ENCODE peak calls at places on chromosomes 2 and 18, in six cellular contexts. One of them, this sample, is unnamed.

GRCh38 chr2:50444286-50444685 is 587.6 kb downstream of the NRXN1 start:
- DNase-seq in mesothelial cell of epicardium: no peak
- DNase-seq in kidney: no peak
- DNase-seq in NCI-H510A: peak
- DNase-seq in neural progenitor cell: no peak
- DNase-seq in dermis microvascular lymphatic vessel endothelial cell: no peak
- DNase-seq in this sample: no peak

GRCh38 chr2:148238561-148238960 is 217.7 kb downstream of the MBD5 start:
- DNase-seq in mesothelial cell of epicardium: no peak
- DNase-seq in kidney: no peak
- DNase-seq in NCI-H510A: no peak
- DNase-seq in neural progenitor cell: no peak
- DNase-seq in dermis microvascular lymphatic vessel endothelial cell: no peak
- DNase-seq in this sample: no peak

GRCh38 chr2:233210843-233211600 is 40.5 kb upstream of the ATG16L1 start:
- DNase-seq in mesothelial cell of epicardium: no peak
- DNase-seq in kidney: peak
- DNase-seq in NCI-H510A: no peak
- DNase-seq in neural progenitor cell: no peak
- DNase-seq in dermis microvascular lymphatic vessel endothelial cell: no peak
- DNase-seq in this sample: no peak

GRCh38 chr2:187994464-187995331 is 297.0 kb upstream of the GULP1 start:
- DNase-seq in mesothelial cell of epicardium: no peak
- DNase-seq in kidney: no peak
- DNase-seq in NCI-H510A: peak
- DNase-seq in neural progenitor cell: no peak
- DNase-seq in dermis microvascular lymphatic vessel endothelial cell: no peak
- DNase-seq in this sample: no peak

GRCh38 chr2:119408221-119408619 is 23.4 kb upstream of the TMEM37 start:
- DNase-seq in mesothelial cell of epicardium: no peak
- DNase-seq in kidney: no peak
- DNase-seq in NCI-H510A: no peak
- DNase-seq in neural progenitor cell: no peak
- DNase-seq in dermis microvascular lymphatic vessel endothelial cell: no peak
- DNase-seq in this sample: no peak

GRCh38 chr2:216355738-216356137 is 16.5 kb downstream of the MARCHF4 start:
- DNase-seq in mesothelial cell of epicardium: no peak
- DNase-seq in kidney: no peak
- DNase-seq in NCI-H510A: no peak
- DNase-seq in neural progenitor cell: no peak
- DNase-seq in dermis microvascular lymphatic vessel endothelial cell: no peak
- DNase-seq in this sample: no peak

GRCh38 chr18:8701546-8702118 is 3.7 kb upstream of the MTCL1 start:
- DNase-seq in mesothelial cell of epicardium: no peak
- DNase-seq in kidney: no peak
- DNase-seq in NCI-H510A: no peak
- DNase-seq in neural progenitor cell: no peak
- DNase-seq in dermis microvascular lymphatic vessel endothelial cell: no peak
- DNase-seq in this sample: no peak

GRCh38 chr2:10865841-10866240 is 45.9 kb upstream of the KCNF1 start:
- DNase-seq in mesothelial cell of epicardium: no peak
- DNase-seq in kidney: no peak
- DNase-seq in NCI-H510A: no peak
- DNase-seq in neural progenitor cell: no peak
- DNase-seq in dermis microvascular lymphatic vessel endothelial cell: no peak
- DNase-seq in this sample: no peak

GRCh38 chr2:69693472-69694450 is 48.2 kb upstream of the ANXA4 start:
- DNase-seq in mesothelial cell of epicardium: no peak
- DNase-seq in kidney: no peak
- DNase-seq in NCI-H510A: no peak
- DNase-seq in neural progenitor cell: no peak
- DNase-seq in dermis microvascular lymphatic vessel endothelial cell: no peak
- DNase-seq in this sample: peak

GRCh38 chr2:9373505-9373904 is 49.8 kb downstream of the ITGB1BP1 start:
- DNase-seq in mesothelial cell of epicardium: no peak
- DNase-seq in kidney: no peak
- DNase-seq in NCI-H510A: no peak
- DNase-seq in neural progenitor cell: no peak
- DNase-seq in dermis microvascular lymphatic vessel endothelial cell: no peak
- DNase-seq in this sample: no peak

GRCh38 chr18:13252696-13253410 is 34.3 kb downstream of the LDLRAD4 start:
- DNase-seq in mesothelial cell of epicardium: no peak
- DNase-seq in kidney: no peak
- DNase-seq in NCI-H510A: no peak
- DNase-seq in neural progenitor cell: no peak
- DNase-seq in dermis microvascular lymphatic vessel endothelial cell: no peak
- DNase-seq in this sample: no peak

GRCh38 chr18:8834837-8835236 is 129.5 kb downstream of the MTCL1 start:
- DNase-seq in mesothelial cell of epicardium: no peak
- DNase-seq in kidney: no peak
- DNase-seq in NCI-H510A: no peak
- DNase-seq in neural progenitor cell: no peak
- DNase-seq in dermis microvascular lymphatic vessel endothelial cell: no peak
- DNase-seq in this sample: no peak

GRCh38 chr2:158481116-158481515 is 24.4 kb downstream of the PKP4 start:
- DNase-seq in mesothelial cell of epicardium: no peak
- DNase-seq in kidney: no peak
- DNase-seq in NCI-H510A: no peak
- DNase-seq in neural progenitor cell: no peak
- DNase-seq in dermis microvascular lymphatic vessel endothelial cell: no peak
- DNase-seq in this sample: no peak

GRCh38 chr2:67502346-67503065 is 105.4 kb downstream of the ETAA1 start:
- DNase-seq in mesothelial cell of epicardium: no peak
- DNase-seq in kidney: no peak
- DNase-seq in NCI-H510A: no peak
- DNase-seq in neural progenitor cell: no peak
- DNase-seq in dermis microvascular lymphatic vessel endothelial cell: peak
- DNase-seq in this sample: no peak

GRCh38 chr2:39715095-39715494 is 49.4 kb downstream of the TMEM178A start:
- DNase-seq in mesothelial cell of epicardium: no peak
- DNase-seq in kidney: no peak
- DNase-seq in NCI-H510A: no peak
- DNase-seq in neural progenitor cell: no peak
- DNase-seq in dermis microvascular lymphatic vessel endothelial cell: no peak
- DNase-seq in this sample: no peak

GRCh38 chr2:14220101-14220500 is 412.4 kb upstream of the LRATD1 start:
- DNase-seq in mesothelial cell of epicardium: no peak
- DNase-seq in kidney: no peak
- DNase-seq in NCI-H510A: no peak
- DNase-seq in neural progenitor cell: no peak
- DNase-seq in dermis microvascular lymphatic vessel endothelial cell: no peak
- DNase-seq in this sample: no peak

GRCh38 chr2:69774984-69775982 is 33.3 kb downstream of the ANXA4 start:
- DNase-seq in mesothelial cell of epicardium: no peak
- DNase-seq in kidney: no peak
- DNase-seq in NCI-H510A: no peak
- DNase-seq in neural progenitor cell: no peak
- DNase-seq in dermis microvascular lymphatic vessel endothelial cell: no peak
- DNase-seq in this sample: peak

GRCh38 chr2:101809656-101810055 is 112.1 kb downstream of the MAP4K4 start:
- DNase-seq in mesothelial cell of epicardium: no peak
- DNase-seq in kidney: no peak
- DNase-seq in NCI-H510A: no peak
- DNase-seq in neural progenitor cell: no peak
- DNase-seq in dermis microvascular lymphatic vessel endothelial cell: no peak
- DNase-seq in this sample: no peak

GRCh38 chr2:209875270-209875669 is 103.6 kb downstream of the UNC80 start:
- DNase-seq in mesothelial cell of epicardium: no peak
- DNase-seq in kidney: no peak
- DNase-seq in NCI-H510A: no peak
- DNase-seq in neural progenitor cell: no peak
- DNase-seq in dermis microvascular lymphatic vessel endothelial cell: no peak
- DNase-seq in this sample: no peak

GRCh38 chr2:204203704-204204103 is 267.1 kb downstream of the ICOS start:
- DNase-seq in mesothelial cell of epicardium: no peak
- DNase-seq in kidney: no peak
- DNase-seq in NCI-H510A: no peak
- DNase-seq in neural progenitor cell: no peak
- DNase-seq in dermis microvascular lymphatic vessel endothelial cell: no peak
- DNase-seq in this sample: no peak

GRCh38 chr2:20450201-20451108 is 3.6 kb downstream of the RHOB start:
- DNase-seq in mesothelial cell of epicardium: no peak
- DNase-seq in kidney: peak
- DNase-seq in NCI-H510A: no peak
- DNase-seq in neural progenitor cell: peak
- DNase-seq in dermis microvascular lymphatic vessel endothelial cell: peak
- DNase-seq in this sample: no peak

GRCh38 chr2:173187911-173188788 is 112.5 kb downstream of the MAP3K20 start:
- DNase-seq in mesothelial cell of epicardium: no peak
- DNase-seq in kidney: no peak
- DNase-seq in NCI-H510A: no peak
- DNase-seq in neural progenitor cell: no peak
- DNase-seq in dermis microvascular lymphatic vessel endothelial cell: no peak
- DNase-seq in this sample: no peak

GRCh38 chr18:22557160-22557941 is 139.6 kb upstream of the CTAGE1 start:
- DNase-seq in mesothelial cell of epicardium: no peak
- DNase-seq in kidney: no peak
- DNase-seq in NCI-H510A: no peak
- DNase-seq in neural progenitor cell: peak
- DNase-seq in dermis microvascular lymphatic vessel endothelial cell: no peak
- DNase-seq in this sample: no peak

GRCh38 chr2:168237741-168238140 is 9.7 kb downstream of the STK39 start:
- DNase-seq in mesothelial cell of epicardium: no peak
- DNase-seq in kidney: no peak
- DNase-seq in NCI-H510A: no peak
- DNase-seq in neural progenitor cell: no peak
- DNase-seq in dermis microvascular lymphatic vessel endothelial cell: no peak
- DNase-seq in this sample: no peak

GRCh38 chr2:237456200-237456731 is 30.8 kb upstream of the MLPH start:
- DNase-seq in mesothelial cell of epicardium: no peak
- DNase-seq in kidney: no peak
- DNase-seq in NCI-H510A: no peak
- DNase-seq in neural progenitor cell: no peak
- DNase-seq in dermis microvascular lymphatic vessel endothelial cell: no peak
- DNase-seq in this sample: no peak

GRCh38 chr2:88818381-88818780 is 126.9 kb downstream of the RPIA start:
- DNase-seq in mesothelial cell of epicardium: no peak
- DNase-seq in kidney: no peak
- DNase-seq in NCI-H510A: no peak
- DNase-seq in neural progenitor cell: no peak
- DNase-seq in dermis microvascular lymphatic vessel endothelial cell: peak
- DNase-seq in this sample: no peak

GRCh38 chr2:155377178-155377780 is 678.8 kb downstream of the KCNJ3 start:
- DNase-seq in mesothelial cell of epicardium: no peak
- DNase-seq in kidney: no peak
- DNase-seq in NCI-H510A: no peak
- DNase-seq in neural progenitor cell: peak
- DNase-seq in dermis microvascular lymphatic vessel endothelial cell: no peak
- DNase-seq in this sample: no peak

GRCh38 chr2:43441195-43441594 is 154.6 kb downstream of the THADA start:
- DNase-seq in mesothelial cell of epicardium: no peak
- DNase-seq in kidney: no peak
- DNase-seq in NCI-H510A: no peak
- DNase-seq in neural progenitor cell: no peak
- DNase-seq in dermis microvascular lymphatic vessel endothelial cell: no peak
- DNase-seq in this sample: no peak

GRCh38 chr2:46872876-46873631 is 42.6 kb downstream of the MCFD2 start:
- DNase-seq in mesothelial cell of epicardium: no peak
- DNase-seq in kidney: peak
- DNase-seq in NCI-H510A: no peak
- DNase-seq in neural progenitor cell: no peak
- DNase-seq in dermis microvascular lymphatic vessel endothelial cell: no peak
- DNase-seq in this sample: no peak

GRCh38 chr2:71756280-71756906 is 303.0 kb downstream of the DYSF start:
- DNase-seq in mesothelial cell of epicardium: no peak
- DNase-seq in kidney: no peak
- DNase-seq in NCI-H510A: no peak
- DNase-seq in neural progenitor cell: no peak
- DNase-seq in dermis microvascular lymphatic vessel endothelial cell: no peak
- DNase-seq in this sample: no peak

GRCh38 chr2:3476386-3477033 is 42.8 kb downstream of the ADI1 start:
- DNase-seq in mesothelial cell of epicardium: no peak
- DNase-seq in kidney: no peak
- DNase-seq in NCI-H510A: peak
- DNase-seq in neural progenitor cell: peak
- DNase-seq in dermis microvascular lymphatic vessel endothelial cell: no peak
- DNase-seq in this sample: no peak

GRCh38 chr2:24771905-24772586 is 21.1 kb downstream of the PTRHD1 start:
- DNase-seq in mesothelial cell of epicardium: no peak
- DNase-seq in kidney: no peak
- DNase-seq in NCI-H510A: no peak
- DNase-seq in neural progenitor cell: peak
- DNase-seq in dermis microvascular lymphatic vessel endothelial cell: no peak
- DNase-seq in this sample: no peak

GRCh38 chr2:240288087-240288521 is 147.4 kb upstream of the GPC1 start:
- DNase-seq in mesothelial cell of epicardium: no peak
- DNase-seq in kidney: no peak
- DNase-seq in NCI-H510A: no peak
- DNase-seq in neural progenitor cell: no peak
- DNase-seq in dermis microvascular lymphatic vessel endothelial cell: no peak
- DNase-seq in this sample: no peak

GRCh38 chr2:235981629-235982028 is 186.6 kb downstream of the GBX2 start:
- DNase-seq in mesothelial cell of epicardium: no peak
- DNase-seq in kidney: no peak
- DNase-seq in NCI-H510A: no peak
- DNase-seq in neural progenitor cell: peak
- DNase-seq in dermis microvascular lymphatic vessel endothelial cell: no peak
- DNase-seq in this sample: no peak

GRCh38 chr2:239155806-239156480 is 244.9 kb downstream of the HDAC4 start:
- DNase-seq in mesothelial cell of epicardium: peak
- DNase-seq in kidney: peak
- DNase-seq in NCI-H510A: no peak
- DNase-seq in neural progenitor cell: no peak
- DNase-seq in dermis microvascular lymphatic vessel endothelial cell: no peak
- DNase-seq in this sample: no peak

GRCh38 chr2:96536445-96537065 is at the start of gene ARID5A:
- DNase-seq in mesothelial cell of epicardium: peak
- DNase-seq in kidney: peak
- DNase-seq in NCI-H510A: peak
- DNase-seq in neural progenitor cell: peak
- DNase-seq in dermis microvascular lymphatic vessel endothelial cell: peak
- DNase-seq in this sample: peak

This sample was measured in stimulated activated naive CD8-positive, alpha-beta T cell treated with anti-CD3 and anti-CD28 coated beads, Interleukin-15, Interleukin-2, amounts not matched to agents 100 U/mL and 50 U/mL, for 24 hours.